ENCODE peak calls at places on chromosomes 13 and 19, in ten cellular contexts. One of them, this sample, is unnamed.

GRCh38 chr13:106310450-106310849 is 225.0 kb downstream of the EFNB2 start:
- DNase-seq in cardiac muscle cell: no peak
- DNase-seq in body of pancreas: no peak
- DNase-seq in tibial artery: no peak
- DNase-seq in mammary epithelial cell: no peak
- DNase-seq in A549: no peak
- DNase-seq in fibroblast of lung: no peak
- DNase-seq in brain microvascular endothelial cell: no peak
- DNase-seq in AG04450: no peak
- DNase-seq in CD4-positive, alpha-beta memory T cell: no peak
- DNase-seq in this sample: no peak

GRCh38 chr19:40567750-40568494 is 8.8 kb upstream of the SHKBP1 start:
- DNase-seq in brain microvascular endothelial cell: no peak
- DNase-seq in AG04450: no peak
- DNase-seq in tibial artery: no peak
- DNase-seq in A549: no peak
- DNase-seq in fibroblast of lung: no peak
- DNase-seq in body of pancreas: no peak
- DNase-seq in cardiac muscle cell: no peak
- DNase-seq in CD4-positive, alpha-beta memory T cell: no peak
- DNase-seq in mammary epithelial cell: no peak
- DNase-seq in this sample: no peak

GRCh38 chr13:54185785-54186184 is 1157.2 kb downstream of the OLFM4 start:
- DNase-seq in fibroblast of lung: no peak
- DNase-seq in AG04450: no peak
- DNase-seq in mammary epithelial cell: no peak
- DNase-seq in tibial artery: no peak
- DNase-seq in brain microvascular endothelial cell: no peak
- DNase-seq in body of pancreas: peak
- DNase-seq in cardiac muscle cell: no peak
- DNase-seq in A549: no peak
- DNase-seq in CD4-positive, alpha-beta memory T cell: no peak
- DNase-seq in this sample: no peak

GRCh38 chr19:19662866-19663291 is 597 bp downstream of the ATP13A1 start:
- DNase-seq in body of pancreas: no peak
- DNase-seq in AG04450: no peak
- DNase-seq in CD4-positive, alpha-beta memory T cell: no peak
- DNase-seq in mammary epithelial cell: no peak
- DNase-seq in fibroblast of lung: no peak
- DNase-seq in tibial artery: no peak
- DNase-seq in A549: no peak
- DNase-seq in brain microvascular endothelial cell: no peak
- DNase-seq in cardiac muscle cell: peak
- DNase-seq in this sample: no peak

GRCh38 chr13:41503386-41503785 is 46.0 kb downstream of the RGCC start:
- DNase-seq in CD4-positive, alpha-beta memory T cell: no peak
- DNase-seq in tibial artery: no peak
- DNase-seq in cardiac muscle cell: no peak
- DNase-seq in AG04450: no peak
- DNase-seq in fibroblast of lung: no peak
- DNase-seq in A549: no peak
- DNase-seq in mammary epithelial cell: no peak
- DNase-seq in brain microvascular endothelial cell: no peak
- DNase-seq in body of pancreas: no peak
- DNase-seq in this sample: no peak

GRCh38 chr13:27839809-27840467 is 47.7 kb downstream of the GSX1 start:
- DNase-seq in CD4-positive, alpha-beta memory T cell: no peak
- DNase-seq in tibial artery: no peak
- DNase-seq in body of pancreas: peak
- DNase-seq in A549: peak
- DNase-seq in AG04450: no peak
- DNase-seq in brain microvascular endothelial cell: no peak
- DNase-seq in cardiac muscle cell: no peak
- DNase-seq in mammary epithelial cell: peak
- DNase-seq in fibroblast of lung: no peak
- DNase-seq in this sample: peak

GRCh38 chr19:55264531-55264930 is 5.7 kb upstream of the PPP6R1 start:
- DNase-seq in AG04450: no peak
- DNase-seq in tibial artery: no peak
- DNase-seq in mammary epithelial cell: no peak
- DNase-seq in body of pancreas: no peak
- DNase-seq in brain microvascular endothelial cell: no peak
- DNase-seq in CD4-positive, alpha-beta memory T cell: no peak
- DNase-seq in cardiac muscle cell: no peak
- DNase-seq in fibroblast of lung: no peak
- DNase-seq in A549: no peak
- DNase-seq in this sample: no peak

GRCh38 chr19:32830231-32831014 is 39.1 kb downstream of the SLC7A9 start:
- DNase-seq in brain microvascular endothelial cell: peak
- DNase-seq in CD4-positive, alpha-beta memory T cell: no peak
- DNase-seq in body of pancreas: no peak
- DNase-seq in A549: no peak
- DNase-seq in mammary epithelial cell: no peak
- DNase-seq in tibial artery: no peak
- DNase-seq in AG04450: peak
- DNase-seq in cardiac muscle cell: peak
- DNase-seq in fibroblast of lung: peak
- DNase-seq in this sample: peak

GRCh38 chr19:41426116-41426841 is 895 bp downstream of the B3GNT8 start:
- DNase-seq in A549: no peak
- DNase-seq in fibroblast of lung: no peak
- DNase-seq in cardiac muscle cell: no peak
- DNase-seq in mammary epithelial cell: no peak
- DNase-seq in CD4-positive, alpha-beta memory T cell: no peak
- DNase-seq in brain microvascular endothelial cell: no peak
- DNase-seq in body of pancreas: no peak
- DNase-seq in AG04450: no peak
- DNase-seq in tibial artery: no peak
- DNase-seq in this sample: no peak

GRCh38 chr19:42252365-42253244 is 2.3 kb downstream of the ERF start:
- DNase-seq in CD4-positive, alpha-beta memory T cell: no peak
- DNase-seq in AG04450: no peak
- DNase-seq in A549: peak
- DNase-seq in brain microvascular endothelial cell: no peak
- DNase-seq in fibroblast of lung: peak
- DNase-seq in cardiac muscle cell: peak
- DNase-seq in body of pancreas: peak
- DNase-seq in tibial artery: peak
- DNase-seq in mammary epithelial cell: peak
- DNase-seq in this sample: no peak

GRCh38 chr19:42028304-42029216 is 34.5 kb upstream of the ATP1A3 start:
- DNase-seq in tibial artery: no peak
- DNase-seq in mammary epithelial cell: no peak
- DNase-seq in CD4-positive, alpha-beta memory T cell: no peak
- DNase-seq in A549: no peak
- DNase-seq in cardiac muscle cell: no peak
- DNase-seq in body of pancreas: no peak
- DNase-seq in fibroblast of lung: no peak
- DNase-seq in AG04450: no peak
- DNase-seq in brain microvascular endothelial cell: no peak
- DNase-seq in this sample: no peak

GRCh38 chr13:74966814-74967213 is 515.2 kb downstream of the TBC1D4 start:
- DNase-seq in CD4-positive, alpha-beta memory T cell: no peak
- DNase-seq in AG04450: no peak
- DNase-seq in brain microvascular endothelial cell: peak
- DNase-seq in body of pancreas: no peak
- DNase-seq in cardiac muscle cell: peak
- DNase-seq in A549: no peak
- DNase-seq in mammary epithelial cell: no peak
- DNase-seq in fibroblast of lung: peak
- DNase-seq in tibial artery: no peak
- DNase-seq in this sample: peak

DNA sequence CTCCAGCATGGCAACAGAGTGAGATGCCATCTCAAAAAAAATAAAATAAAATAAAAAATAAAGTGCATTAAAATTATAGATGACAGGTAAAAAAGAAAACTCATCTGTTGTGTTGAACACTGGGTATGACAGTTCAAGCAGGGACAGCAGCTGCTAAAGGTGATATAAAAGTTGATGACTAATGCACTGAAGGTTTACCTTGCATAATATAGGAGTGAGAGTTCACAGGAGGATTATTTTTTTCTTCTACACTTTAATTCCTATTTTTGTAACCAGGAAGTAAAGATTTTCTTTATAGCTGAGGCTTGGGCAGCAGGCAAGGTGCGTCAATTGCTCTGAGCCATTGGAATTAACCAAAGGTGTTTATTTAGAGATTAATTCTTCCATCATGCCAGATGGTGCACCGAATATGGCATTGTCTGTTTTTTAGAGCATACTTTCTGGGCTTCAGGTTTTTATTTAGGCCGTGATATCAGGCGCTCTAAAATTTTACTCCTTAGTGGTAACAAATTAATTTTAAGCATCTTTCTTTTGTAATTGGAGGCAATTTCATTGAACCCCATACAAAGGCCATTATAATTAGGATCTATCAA is 337.0 kb upstream of the SLC10A2 start:
- DNase-seq in fibroblast of lung: no peak
- DNase-seq in brain microvascular endothelial cell: no peak
- DNase-seq in A549: no peak
- DNase-seq in tibial artery: no peak
- DNase-seq in mammary epithelial cell: peak
- DNase-seq in body of pancreas: no peak
- DNase-seq in AG04450: no peak
- DNase-seq in cardiac muscle cell: no peak
- DNase-seq in CD4-positive, alpha-beta memory T cell: no peak
- DNase-seq in this sample: no peak
- H3K27ac ChIP-seq in fibroblast of lung: no peak
- H3K27ac ChIP-seq in brain microvascular endothelial cell: no peak
- H3K27ac ChIP-seq in A549: no peak
- H3K27ac ChIP-seq in tibial artery: no peak
- H3K27ac ChIP-seq in mammary epithelial cell: no peak
- H3K27ac ChIP-seq in body of pancreas: no peak
- H3K27ac ChIP-seq in AG04450: no peak
- H3K27ac ChIP-seq in cardiac muscle cell: no peak
- H3K27ac ChIP-seq in CD4-positive, alpha-beta memory T cell: no peak
- H3K27ac ChIP-seq in this sample: no peak

GRCh38 chr13:63942372-63942771 is 2526.7 kb upstream of the PCDH20 start:
- DNase-seq in body of pancreas: no peak
- DNase-seq in mammary epithelial cell: no peak
- DNase-seq in tibial artery: no peak
- DNase-seq in AG04450: no peak
- DNase-seq in CD4-positive, alpha-beta memory T cell: no peak
- DNase-seq in brain microvascular endothelial cell: no peak
- DNase-seq in cardiac muscle cell: no peak
- DNase-seq in fibroblast of lung: peak
- DNase-seq in A549: no peak
- DNase-seq in this sample: no peak
- H3K27ac ChIP-seq in body of pancreas: no peak
- H3K27ac ChIP-seq in mammary epithelial cell: no peak
- H3K27ac ChIP-seq in tibial artery: no peak
- H3K27ac ChIP-seq in AG04450: no peak
- H3K27ac ChIP-seq in CD4-positive, alpha-beta memory T cell: no peak
- H3K27ac ChIP-seq in brain microvascular endothelial cell: no peak
- H3K27ac ChIP-seq in cardiac muscle cell: no peak
- H3K27ac ChIP-seq in fibroblast of lung: no peak
- H3K27ac ChIP-seq in A549: no peak
- H3K27ac ChIP-seq in this sample: no peak

DNA sequence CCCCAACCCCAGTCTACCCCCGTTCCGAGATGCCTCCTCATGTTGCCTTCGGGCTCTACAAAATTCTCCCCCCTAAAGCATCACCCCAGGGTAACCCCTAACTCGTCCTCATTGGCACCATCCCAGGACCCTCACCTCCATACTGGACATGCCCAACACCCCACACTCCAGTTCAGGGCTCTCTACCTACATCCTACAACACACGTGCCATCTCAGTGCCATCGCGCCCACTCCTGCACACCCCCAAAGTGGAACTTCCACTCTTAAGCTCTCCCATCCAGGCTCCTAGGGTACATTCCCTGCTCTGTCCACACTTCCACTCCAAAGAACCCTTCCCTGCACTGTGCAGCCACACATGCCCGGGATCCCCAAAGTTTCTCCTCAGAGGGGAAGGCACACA is 827 bp upstream of the FKRP start:
- DNase-seq in fibroblast of lung: no peak
- DNase-seq in A549: no peak
- DNase-seq in cardiac muscle cell: no peak
- DNase-seq in AG04450: no peak
- DNase-seq in mammary epithelial cell: no peak
- DNase-seq in brain microvascular endothelial cell: no peak
- DNase-seq in tibial artery: no peak
- DNase-seq in CD4-positive, alpha-beta memory T cell: no peak
- DNase-seq in body of pancreas: no peak
- DNase-seq in this sample: no peak
- H3K27ac ChIP-seq in fibroblast of lung: peak
- H3K27ac ChIP-seq in A549: peak
- H3K27ac ChIP-seq in cardiac muscle cell: no peak
- H3K27ac ChIP-seq in AG04450: no peak
- H3K27ac ChIP-seq in mammary epithelial cell: peak
- H3K27ac ChIP-seq in brain microvascular endothelial cell: no peak
- H3K27ac ChIP-seq in tibial artery: peak
- H3K27ac ChIP-seq in CD4-positive, alpha-beta memory T cell: peak
- H3K27ac ChIP-seq in body of pancreas: peak
- H3K27ac ChIP-seq in this sample: no peak

GRCh38 chr19:56562766-56563165 is 4.5 kb upstream of the ZNF470 start:
- DNase-seq in AG04450: no peak
- DNase-seq in tibial artery: no peak
- DNase-seq in body of pancreas: no peak
- DNase-seq in fibroblast of lung: no peak
- DNase-seq in CD4-positive, alpha-beta memory T cell: no peak
- DNase-seq in cardiac muscle cell: no peak
- DNase-seq in A549: no peak
- DNase-seq in mammary epithelial cell: no peak
- DNase-seq in brain microvascular endothelial cell: no peak
- DNase-seq in this sample: no peak

GRCh38 chr19:56567274-56568120 is at the start of gene ZNF470:
- DNase-seq in fibroblast of lung: peak
- DNase-seq in AG04450: peak
- DNase-seq in brain microvascular endothelial cell: peak
- DNase-seq in A549: peak
- DNase-seq in cardiac muscle cell: peak
- DNase-seq in tibial artery: peak
- DNase-seq in CD4-positive, alpha-beta memory T cell: peak
- DNase-seq in body of pancreas: peak
- DNase-seq in mammary epithelial cell: peak
- DNase-seq in this sample: peak

DNA sequence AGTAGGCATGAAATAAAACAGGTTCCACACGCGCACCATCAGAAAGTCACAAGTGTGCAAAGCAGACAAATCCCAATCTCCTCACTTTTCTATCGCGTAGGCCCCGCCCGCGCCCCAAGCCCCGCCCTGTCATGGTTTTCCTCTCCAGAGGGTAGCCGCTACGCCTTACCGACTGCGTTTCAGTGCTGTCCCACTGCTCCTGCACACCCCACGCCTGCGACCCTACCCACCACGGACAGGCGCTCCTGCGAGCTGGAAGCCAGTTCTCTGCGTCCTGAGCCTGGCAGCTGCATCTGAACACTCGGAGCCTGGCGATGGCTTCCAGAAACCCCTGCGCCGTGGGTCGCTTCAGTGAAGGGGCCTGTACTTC is 379 bp upstream of the ZNF470 start:
- DNase-seq in A549: peak
- DNase-seq in body of pancreas: peak
- DNase-seq in AG04450: no peak
- DNase-seq in CD4-positive, alpha-beta memory T cell: no peak
- DNase-seq in mammary epithelial cell: no peak
- DNase-seq in fibroblast of lung: peak
- DNase-seq in brain microvascular endothelial cell: peak
- DNase-seq in tibial artery: peak
- DNase-seq in cardiac muscle cell: peak
- DNase-seq in this sample: no peak
- H3K27ac ChIP-seq in A549: peak
- H3K27ac ChIP-seq in body of pancreas: peak
- H3K27ac ChIP-seq in AG04450: peak
- H3K27ac ChIP-seq in CD4-positive, alpha-beta memory T cell: peak
- H3K27ac ChIP-seq in mammary epithelial cell: no peak
- H3K27ac ChIP-seq in fibroblast of lung: peak
- H3K27ac ChIP-seq in brain microvascular endothelial cell: peak
- H3K27ac ChIP-seq in tibial artery: peak
- H3K27ac ChIP-seq in cardiac muscle cell: peak
- H3K27ac ChIP-seq in this sample: peak

This sample was measured in astrocyte.